ENCODE peak calls at places on chromosomes 5 and 9, in five cellular contexts. J is HCT116, Q is K562, E is SK-N-SH, L is HepG2. U is an unnamed sample.

GRCh38 chr5:88551724-88552345 is 283.2 kb upstream of the TMEM161B start:
- DNase-seq in J (no peak), Q (no peak), E (no peak), L (no peak), U (no peak)

GRCh38 chr5:34854459-34855174 is 15.7 kb downstream of the TTC23L start:
- DNase-seq in J (no peak), Q (no peak), E (no peak), L (no peak), U (no peak)

GRCh38 chr9:34072868-34073590 is 24.3 kb upstream of the UBAP2 start:
- DNase-seq in J (no peak), Q (no peak), E (no peak), L (peak), U (no peak)

GRCh38 chr5:140633081-140633471 is at the start of gene CD14:
- DNase-seq in J (no peak), Q (no peak), E (no peak), L (peak), U (no peak)

GRCh38 chr9:30757723-30758122 is 1626.7 kb upstream of the ACO1 start:
- DNase-seq in J (no peak), Q (no peak), E (no peak), L (no peak), U (no peak)

GRCh38 chr5:122312670-122312988 is 592 bp downstream of the SNCAIP start:
- DNase-seq in J (no peak), Q (no peak), E (peak), L (no peak), U (no peak)

GRCh38 chr9:111356567-111357244 is 26.7 kb upstream of the OR2K2 start:
- DNase-seq in J (peak), Q (no peak), E (no peak), L (no peak), U (no peak)

GRCh38 chr9:114811301-114811700 is 5.5 kb upstream of the TNFSF15 start:
- DNase-seq in J (no peak), Q (no peak), E (no peak), L (no peak), U (no peak)

GRCh38 chr5:165630211-165630866 is 2124.9 kb downstream of the MAT2B start:
- DNase-seq in J (no peak), Q (peak), E (peak), L (peak), U (peak)

GRCh38 chr5:107519900-107520354 is 150.8 kb downstream of the EFNA5 start:
- DNase-seq in J (no peak), Q (no peak), E (peak), L (no peak), U (no peak)

GRCh38 chr5:41908374-41909079 is 4.4 kb downstream of the RIMOC1 start:
- DNase-seq in J (no peak), Q (no peak), E (no peak), L (no peak), U (no peak)

GRCh38 chr9:129806126-129806525 is 3.1 kb downstream of the TOR1B start:
- DNase-seq in J (no peak), Q (no peak), E (no peak), L (no peak), U (no peak)

GRCh38 chr9:129798973-129799372 is 4.0 kb upstream of the TOR1B start:
- DNase-seq in J (no peak), Q (no peak), E (no peak), L (peak), U (no peak)

GRCh38 chr9:129801504-129801903 is 1.5 kb upstream of the TOR1B start:
- DNase-seq in J (no peak), Q (no peak), E (no peak), L (no peak), U (no peak)

GRCh38 chr9:129802833-129803678 is at the start of gene TOR1B:
- DNase-seq in J (peak), Q (peak), E (peak), L (peak), U (peak)

GRCh38 chr9:129803679-129804065 is 688 bp downstream of the TOR1B start:
- DNase-seq in J (no peak), Q (peak), E (no peak), L (no peak), U (no peak)
- TF ChIP-seq JUND in J (no peak), Q (no peak), E (no peak), L (no peak), U (no peak)

DNA sequence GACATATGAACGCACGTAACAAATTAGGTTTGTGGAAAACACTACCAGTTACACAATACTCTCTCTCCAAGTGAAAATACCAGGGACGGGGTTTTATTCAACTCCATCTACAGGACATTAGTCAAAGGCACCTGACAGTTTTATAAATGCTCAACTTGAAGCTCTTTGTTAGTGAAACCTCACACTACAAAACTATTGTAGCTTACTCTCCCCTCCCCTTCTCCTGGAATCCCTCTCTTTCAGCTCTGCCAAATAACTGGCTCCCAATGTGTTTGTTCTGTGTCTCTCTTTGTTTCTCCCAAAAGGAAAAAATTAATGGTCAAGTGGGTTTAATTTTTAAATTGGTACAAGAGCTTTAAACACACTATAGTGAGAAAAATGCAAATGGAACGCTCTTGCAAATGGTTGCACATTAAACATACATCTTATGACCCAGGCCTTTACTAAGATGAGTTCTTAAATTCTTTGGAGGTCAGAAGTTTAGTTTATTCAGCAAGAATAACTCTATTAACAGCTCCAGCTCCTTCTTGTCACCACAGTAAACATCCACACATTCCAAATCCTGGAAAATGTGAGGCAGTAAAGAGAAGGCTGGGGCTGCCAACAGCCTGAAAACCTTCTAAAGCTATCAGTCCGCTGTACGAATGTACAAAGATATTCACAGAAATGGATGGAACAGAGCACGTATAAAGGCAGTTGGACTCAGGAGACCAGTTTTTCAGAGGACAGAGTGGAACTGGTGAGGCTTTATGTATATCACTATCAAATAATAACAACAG is 48.3 kb downstream of the ZNF608 start:
- DNase-seq in J (no peak), Q (no peak), E (no peak), L (no peak), U (no peak)
- TF ChIP-seq JUND in J (no peak), Q (no peak), E (no peak), L (no peak), U (no peak)

GRCh38 chr9:79611091-79611614 is 39.4 kb downstream of the TLE4 start:
- DNase-seq in J (no peak), Q (no peak), E (no peak), L (no peak), U (no peak)
- TF ChIP-seq JUND in J (no peak), Q (no peak), E (peak), L (no peak), U (no peak)

DNA sequence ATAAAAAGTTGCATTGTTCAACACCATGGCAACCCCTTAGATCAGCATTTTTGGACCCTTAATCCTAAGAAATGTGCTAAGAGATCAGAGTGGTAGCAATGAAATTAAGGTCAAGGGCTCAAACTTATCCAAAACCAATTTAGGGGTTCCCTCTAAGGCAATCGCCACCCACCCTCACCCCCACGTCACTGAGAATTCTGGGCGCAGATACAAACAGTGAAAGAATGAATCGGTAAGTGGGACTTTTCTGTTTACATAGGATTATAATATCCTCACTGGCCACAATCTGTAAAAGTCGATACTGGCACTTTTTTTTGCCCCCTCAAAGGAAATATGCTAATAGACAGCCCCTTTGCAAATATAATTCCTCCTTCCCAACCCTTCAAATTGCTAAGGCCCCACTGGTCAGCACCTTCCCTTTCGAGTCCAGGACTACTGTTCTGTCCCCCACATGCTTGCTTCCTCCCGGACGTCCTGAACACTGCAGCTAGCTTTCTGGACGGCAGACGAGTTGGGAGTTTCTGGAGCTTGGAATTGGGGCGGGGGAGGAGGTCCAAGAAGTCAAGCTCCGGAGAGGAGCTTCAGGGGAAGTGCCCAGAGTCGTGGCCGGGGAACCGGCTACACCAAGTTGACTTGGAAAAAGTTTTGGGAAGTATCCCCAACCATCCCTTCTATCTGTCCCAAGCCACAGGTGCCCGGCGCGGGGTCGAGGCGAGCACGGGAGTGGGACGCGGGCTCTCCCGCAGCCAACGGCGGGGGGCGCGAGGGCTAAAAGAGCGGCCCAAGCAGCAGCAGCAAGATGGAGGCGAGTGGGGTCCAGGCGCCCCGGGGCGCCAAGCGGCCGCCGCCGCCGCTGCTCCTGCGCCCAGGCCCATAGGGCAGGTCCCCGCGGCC is 2.1 kb downstream of the GAS1 start:
- DNase-seq in J (no peak), Q (no peak), E (peak), L (no peak), U (no peak)
- TF ChIP-seq JUND in J (no peak), Q (no peak), E (no peak), L (no peak), U (no peak)

GRCh38 chr9:89319015-89319905 is 960 bp downstream of the SECISBP2 start:
- DNase-seq in J (no peak), Q (no peak), E (peak), L (no peak), U (no peak)
- TF ChIP-seq JUND in J (no peak), Q (no peak), E (no peak), L (no peak), U (no peak)

GRCh38 chr5:72282878-72283277 is 37.2 kb downstream of the MRPS27 start:
- DNase-seq in J (no peak), Q (no peak), E (peak), L (no peak), U (no peak)

GRCh38 chr5:72283358-72283757 is 36.7 kb downstream of the MRPS27 start:
- DNase-seq in J (no peak), Q (no peak), E (peak), L (no peak), U (no peak)

GRCh38 chr5:72281430-72281763 is 38.6 kb downstream of the MRPS27 start:
- DNase-seq in J (no peak), Q (no peak), E (no peak), L (no peak), U (no peak)

GRCh38 chr5:72281764-72282499 is 38.1 kb downstream of the MRPS27 start:
- DNase-seq in J (peak), Q (peak), E (peak), L (peak), U (peak)

GRCh38 chr5:72280655-72281069 is 39.4 kb downstream of the MRPS27 start:
- DNase-seq in J (peak), Q (peak), E (peak), L (no peak), U (no peak)
- TF ChIP-seq JUND in J (no peak), Q (peak), E (no peak), L (no peak), U (no peak)

DNA sequence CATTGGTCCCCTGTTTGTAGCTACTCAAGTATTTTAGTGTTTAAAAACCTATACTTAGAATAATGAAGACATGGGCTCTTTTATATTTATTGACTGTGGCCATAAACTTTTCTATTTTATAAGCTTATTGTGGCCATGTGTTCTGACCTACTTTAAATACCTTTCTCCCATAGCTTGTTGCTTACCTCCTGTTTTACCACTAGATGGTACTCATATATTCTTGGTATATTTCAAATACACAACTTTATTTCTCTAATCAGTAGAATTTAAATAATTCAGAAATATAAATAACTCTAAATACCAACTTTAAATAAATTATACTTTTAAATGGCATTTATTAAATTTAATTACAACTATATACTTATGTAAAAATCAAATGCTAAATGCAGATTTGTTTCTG is 498.0 kb downstream of the PRDM9 start:
- DNase-seq in J (no peak), Q (no peak), E (no peak), L (no peak), U (peak)
- TF ChIP-seq JUND in J (no peak), Q (no peak), E (no peak), L (no peak), U (no peak)

DNA sequence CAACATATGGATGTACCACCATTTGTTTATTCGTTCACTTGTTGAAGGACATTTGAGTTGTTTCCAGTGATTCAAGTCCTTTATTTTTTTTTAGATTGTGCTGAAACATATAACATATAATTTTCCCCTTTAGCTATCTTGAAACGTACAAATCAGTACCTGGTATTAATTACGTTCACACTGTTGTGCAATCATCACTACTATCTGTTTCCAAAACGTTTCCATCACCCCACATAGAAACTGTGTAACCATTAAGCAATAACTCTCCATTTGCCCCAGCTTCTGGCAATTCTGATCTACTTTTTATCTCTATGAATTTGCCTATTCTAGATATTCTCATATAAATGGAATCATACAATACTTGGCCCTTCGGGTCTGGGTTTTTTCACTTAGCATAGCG is 116.0 kb downstream of the FGF1 start:
- DNase-seq in J (no peak), Q (no peak), E (no peak), L (no peak), U (no peak)
- TF ChIP-seq JUND in J (no peak), Q (no peak), E (no peak), L (no peak), U (no peak)

GRCh38 chr5:57843016-57843402 is 360.4 kb upstream of the ACTBL2 start:
- DNase-seq in J (no peak), Q (no peak), E (no peak), L (no peak), U (no peak)

GRCh38 chr5:57845025-57845424 is 362.4 kb upstream of the ACTBL2 start:
- DNase-seq in J (no peak), Q (no peak), E (no peak), L (no peak), U (no peak)

GRCh38 chr5:57841671-57842375 is 359.2 kb upstream of the ACTBL2 start:
- DNase-seq in J (peak), Q (no peak), E (no peak), L (no peak), U (no peak)

GRCh38 chr5:57844410-57844809 is 361.8 kb upstream of the ACTBL2 start:
- DNase-seq in J (no peak), Q (no peak), E (no peak), L (no peak), U (no peak)

GRCh38 chr5:57842376-57843015 is 359.9 kb upstream of the ACTBL2 start:
- DNase-seq in J (no peak), Q (no peak), E (no peak), L (no peak), U (no peak)
- TF ChIP-seq JUND in J (no peak), Q (no peak), E (no peak), L (no peak), U (no peak)

U was measured in T47D.